ENCODE peak calls at places on chromosomes 6 and 20, in five cellular contexts. S is dorsolateral prefrontal cortex, K is left cardiac atrium, J is caudate nucleus, H is right atrium auricular region. T is an unnamed sample.

GRCh38 chr20:40636486-40636885 is 52.5 kb downstream of the MAFB start:
- DNase-seq in K (no peak), S (no peak), H (peak; percentile 36), J (no peak), T (no peak)

GRCh38 chr20:45629496-45630100 is at the start of gene WFDC10A:
- DNase-seq in J (no peak), H (peak; percentile 66), K (no peak), S (peak; percentile 20), T (no peak)

GRCh38 chr20:24966317-24967012 is 17.4 kb downstream of the CST7 start:
- DNase-seq in K (no peak), S (peak; percentile 8), J (no peak), H (peak; percentile 28), T (no peak)

GRCh38 chr6:8707956-8708772 is 272.8 kb upstream of the SLC35B3 start:
- DNase-seq in S (no peak), K (no peak), H (no peak), J (no peak), T (peak; percentile 66)

GRCh38 chr6:133242761-133243590 is 1.8 kb downstream of the EYA4 start:
- DNase-seq in J (no peak), K (no peak), H (no peak), S (no peak), T (no peak)

GRCh38 chr20:51366155-51366886 is 176.2 kb downstream of the NFATC2 start:
- DNase-seq in K (peak; percentile 92), J (no peak), S (no peak), H (peak; percentile 93), T (no peak)

GRCh38 chr6:4914412-4915159 is 89.3 kb downstream of the RPP40 start:
- DNase-seq in K (no peak), H (no peak), S (no peak), J (peak; percentile 12), T (no peak)

GRCh38 chr20:2519115-2519815 is 10.6 kb upstream of the ZNF343 start:
- DNase-seq in H (no peak), J (no peak), S (no peak), K (no peak), T (no peak)

GRCh38 chr6:37985355-37985754 is 165.8 kb downstream of the ZFAND3 start:
- DNase-seq in K (no peak), S (no peak), H (no peak), J (no peak), T (no peak)

T was measured in NCI-H2081 treated with DMSO at 0.1 percent for 48 hours.